ENCODE peak calls at places on chromosomes 11 and 22, in nine cellular contexts. P, Z, V, C, B, U, Y, O and N are unnamed samples.

GRCh38 chr11:44133335-44133946 is 38.0 kb downstream of the EXT2 start:
- DNase-seq in V (peak; percentile 49), C (no peak), U (no peak), O (no peak), B (no peak), Y (peak; percentile 43), P (no peak), Z (peak; percentile 58), N (peak; percentile 78)

GRCh38 chr11:91984033-91984568 is 240.5 kb upstream of the FAT3 start:
- DNase-seq in Y (no peak), P (no peak), U (no peak), C (no peak), V (no peak), O (no peak), Z (no peak), B (no peak), N (no peak)

GRCh38 chr11:120160436-120160835 is 22.5 kb upstream of the TRIM29 start:
- DNase-seq in C (no peak), V (no peak), Y (no peak), O (no peak), Z (no peak), B (no peak), U (no peak), P (no peak), N (no peak)

GRCh38 chr11:14089690-14090462 is 127.4 kb downstream of the SPON1 start:
- DNase-seq in P (no peak), B (no peak), C (no peak), Z (no peak), V (no peak), U (no peak), O (no peak), Y (no peak), N (no peak)

GRCh38 chr22:34776827-34777226 is 289.1 kb upstream of the ISX start:
- DNase-seq in Y (no peak), B (no peak), P (no peak), U (no peak), Z (no peak), C (no peak), V (no peak), O (no peak), N (no peak)

GRCh38 chr22:47452184-47452583 is 689.7 kb downstream of the TBC1D22A start:
- DNase-seq in C (peak; percentile 44), B (no peak), Z (no peak), V (peak; percentile 1), U (no peak), P (no peak), O (peak; percentile 12), Y (peak; percentile 62), N (no peak)

GRCh38 chr11:12086271-12087074 is 23.9 kb upstream of the MICAL2 start:
- DNase-seq in Y (no peak), U (peak; percentile 79), Z (peak; percentile 97), B (peak; percentile 49), V (peak; percentile 95), P (no peak), O (no peak), C (peak; percentile 69), N (peak; percentile 92)

GRCh38 chr22:38981005-38981658 is 1.0 kb upstream of the APOBEC3B start:
- DNase-seq in Y (no peak), C (no peak), O (peak; percentile 30), U (no peak), Z (no peak), P (no peak), B (peak; percentile 59), V (peak; percentile 40), N (no peak)

GRCh38 chr22:47543447-47543846 is 781.0 kb downstream of the TBC1D22A start:
- DNase-seq in B (no peak), Z (no peak), U (no peak), V (no peak), P (no peak), O (no peak), Y (no peak), C (no peak), N (no peak)

GRCh38 chr11:122176651-122177050 is 60.6 kb upstream of the BLID start:
- DNase-seq in U (no peak), C (no peak), V (no peak), Z (no peak), O (no peak), P (no peak), B (no peak), Y (no peak), N (no peak)

GRCh38 chr22:45911601-45912271 is 65.2 kb downstream of the WNT7B start:
- DNase-seq in B (peak; percentile 39), C (peak; percentile 81), U (no peak), V (no peak), P (no peak), O (no peak), Y (no peak), Z (peak; percentile 76), N (peak; percentile 26)

GRCh38 chr11:41456288-41456687 is 3.2 kb downstream of the LRRC4C start:
- DNase-seq in Z (no peak), V (no peak), U (no peak), P (no peak), C (no peak), O (no peak), Y (no peak), B (no peak), N (no peak)

GRCh38 chr11:122642971-122643370 is 12.6 kb upstream of the UBASH3B start:
- DNase-seq in Y (no peak), P (no peak), O (no peak), U (no peak), C (no peak), Z (no peak), V (peak; percentile 68), B (no peak), N (no peak)

GRCh38 chr22:33871935-33872334 is 48.3 kb downstream of the LARGE1 start:
- DNase-seq in U (no peak), B (no peak), C (no peak), P (no peak), O (no peak), Z (no peak), V (no peak), Y (no peak), N (no peak)

GRCh38 chr11:66843776-66844495 is 695 bp downstream of the RCE1 start:
- DNase-seq in P (no peak), U (no peak), O (no peak), B (no peak), C (no peak), Z (no peak), Y (no peak), V (peak; percentile 20), N (peak; percentile 35)

GRCh38 chr11:118047749-118048148 is 29.1 kb upstream of the TMPRSS4 start:
- DNase-seq in V (no peak), Z (no peak), Y (no peak), B (no peak), U (no peak), O (no peak), C (no peak), P (no peak), N (no peak)

GRCh38 chr11:126106929-126107328 is 44.3 kb upstream of the CDON start:
- DNase-seq in B (no peak), Z (no peak), C (no peak), U (no peak), Y (no peak), V (no peak), P (no peak), O (no peak), N (no peak)

GRCh38 chr11:2382129-2382517 is 5.0 kb downstream of the CD81 start:
- DNase-seq in Y (no peak), U (no peak), P (no peak), C (no peak), B (no peak), Z (no peak), O (no peak), V (no peak), N (no peak)

GRCh38 chr11:78392854-78393253 is 24.8 kb downstream of the GAB2 start:
- DNase-seq in B (no peak), Y (no peak), C (no peak), V (no peak), Z (no peak), U (no peak), O (no peak), P (no peak), N (no peak)

GRCh38 chr22:35435201-35435712 is 35.3 kb downstream of the MCM5 start:
- DNase-seq in B (no peak), O (no peak), Z (no peak), C (no peak), Y (no peak), U (no peak), P (no peak), V (no peak), N (no peak)

GRCh38 chr22:49197500-49197899 is 630.2 kb downstream of the BRD1 start:
- DNase-seq in C (no peak), P (peak; percentile 0), Y (no peak), O (no peak), B (no peak), Z (no peak), U (no peak), V (no peak), N (no peak)

GRCh38 chr22:37752189-37753061 is 55.3 kb upstream of the GCAT start:
- DNase-seq in C (peak; percentile 90), Z (peak; percentile 99), V (peak; percentile 100), P (peak; percentile 26), B (peak; percentile 92), Y (peak; percentile 94), U (peak; percentile 53), O (no peak), N (peak; percentile 88)

GRCh38 chr22:46351131-46351735 is 15.7 kb downstream of the TRMU start:
- DNase-seq in O (no peak), U (no peak), V (no peak), B (no peak), Y (no peak), C (no peak), Z (no peak), P (no peak), N (no peak)

GRCh38 chr11:116948375-116948774 is 111.0 kb upstream of the APOA1 start:
- DNase-seq in O (peak; percentile 60), P (no peak), V (peak; percentile 70), Y (no peak), Z (peak; percentile 23), U (no peak), B (no peak), C (peak; percentile 66), N (peak; percentile 43)

GRCh38 chr11:77322506-77322905 is 21.0 kb upstream of the GDPD4 start:
- DNase-seq in U (no peak), Y (no peak), O (no peak), B (peak; percentile 50), C (no peak), Z (peak; percentile 63), V (peak; percentile 56), P (peak; percentile 56), N (peak; percentile 78)

GRCh38 chr11:32792948-32793475 is 1.4 kb downstream of the CCDC73 start:
- DNase-seq in V (peak; percentile 64), O (peak; percentile 81), U (no peak), Y (peak; percentile 39), Z (peak; percentile 45), C (peak; percentile 74), B (peak; percentile 66), P (peak; percentile 31), N (peak; percentile 55)

GRCh38 chr11:105609341-105609781 is 512 bp upstream of the GRIA4 start:
- DNase-seq in O (peak; percentile 30), U (no peak), B (no peak), P (peak; percentile 56), Y (peak; percentile 59), Z (peak; percentile 7), V (peak; percentile 59), C (no peak), N (peak; percentile 63)